ENCODE peak calls at places on chromosomes 6 and 20, in eight cellular contexts. L is AG10803, Z is kidney, S is uterus, R is brain microvascular endothelial cell, Y is mesothelial cell of epicardium, F is tibial nerve, U is coronary artery. X is an unnamed sample.

GRCh38 chr20:62485062-62485700 is 9.4 kb upstream of the GATA5 start:
- DNase-seq in L (peak), Z (no peak), S (peak), R (peak), Y (peak), F (no peak), U (no peak), X (no peak)

GRCh38 chr6:101477436-101477835 is 83.9 kb downstream of the GRIK2 start:
- DNase-seq in L (peak), Z (no peak), S (no peak), R (no peak), Y (no peak), F (no peak), U (no peak), X (no peak)

GRCh38 chr6:23305325-23305943 is 736.1 kb downstream of the HDGFL1 start:
- DNase-seq in L (no peak), Z (no peak), S (no peak), R (no peak), Y (no peak), F (no peak), U (no peak), X (no peak)

GRCh38 chr20:1336699-1337387 is 7.9 kb upstream of the SDCBP2 start:
- DNase-seq in L (peak), Z (peak), S (peak), R (no peak), Y (no peak), F (no peak), U (no peak), X (no peak)

GRCh38 chr6:89580997-89581666 is 57.4 kb downstream of the LYRM2 start:
- DNase-seq in L (no peak), Z (no peak), S (no peak), R (no peak), Y (no peak), F (no peak), U (no peak), X (no peak)

GRCh38 chr6:2658788-2659187 is 91.9 kb downstream of the MYLK4 start:
- DNase-seq in L (no peak), Z (no peak), S (no peak), R (no peak), Y (no peak), F (no peak), U (no peak), X (no peak)

GRCh38 chr6:123276439-123277045 is 280.5 kb downstream of the CLVS2 start:
- DNase-seq in L (no peak), Z (no peak), S (no peak), R (no peak), Y (no peak), F (no peak), U (no peak), X (no peak)

GRCh38 chr6:137681445-137682009 is 185.5 kb upstream of the TNFAIP3 start:
- DNase-seq in L (no peak), Z (no peak), S (no peak), R (no peak), Y (no peak), F (no peak), U (no peak), X (no peak)

GRCh38 chr6:117195728-117196127 is 69.6 kb upstream of the VGLL2 start:
- DNase-seq in L (no peak), Z (no peak), S (no peak), R (no peak), Y (no peak), F (no peak), U (no peak), X (no peak)

GRCh38 chr20:56433880-56434255 is 21.8 kb downstream of the CASS4 start:
- DNase-seq in L (peak), Z (no peak), S (no peak), R (peak), Y (no peak), F (no peak), U (no peak), X (no peak)

GRCh38 chr20:46356195-46357029 is 48.1 kb upstream of the CDH22 start:
- DNase-seq in L (no peak), Z (no peak), S (no peak), R (no peak), Y (no peak), F (no peak), U (no peak), X (no peak)

GRCh38 chr6:75196051-75196743 is 9.7 kb downstream of the COL12A1 start:
- DNase-seq in L (peak), Z (no peak), S (no peak), R (peak), Y (no peak), F (no peak), U (no peak), X (no peak)

GRCh38 chr6:153613719-153614455 is 425.2 kb upstream of the OPRM1 start:
- DNase-seq in L (no peak), Z (no peak), S (no peak), R (no peak), Y (no peak), F (no peak), U (no peak), X (no peak)

GRCh38 chr6:41645007-41645618 is 6.8 kb downstream of the MDFI start:
- DNase-seq in L (no peak), Z (peak), S (no peak), R (no peak), Y (no peak), F (no peak), U (no peak), X (no peak)

GRCh38 chr20:38805958-38806854 is 709 bp downstream of the PPP1R16B start:
- DNase-seq in L (no peak), Z (peak), S (no peak), R (no peak), Y (no peak), F (no peak), U (no peak), X (peak)

GRCh38 chr20:13336308-13337089 is 115.4 kb downstream of the ISM1 start:
- DNase-seq in L (no peak), Z (no peak), S (no peak), R (no peak), Y (no peak), F (no peak), U (no peak), X (no peak)

GRCh38 chr6:161922631-161923119 is 648.8 kb upstream of the AGPAT4 start:
- DNase-seq in L (peak), Z (no peak), S (no peak), R (peak), Y (no peak), F (peak), U (no peak), X (peak)

GRCh38 chr20:1341561-1342265 is 12.8 kb upstream of the SDCBP2 start:
- DNase-seq in L (peak), Z (no peak), S (no peak), R (peak), Y (no peak), F (no peak), U (no peak), X (no peak)

GRCh38 chr20:36575066-36575743 is 1.8 kb downstream of the TGIF2 start:
- DNase-seq in L (peak), Z (peak), S (peak), R (peak), Y (peak), F (peak), U (no peak), X (no peak)

GRCh38 chr20:36572701-36573102 is 695 bp upstream of the TGIF2 start:
- DNase-seq in L (peak), Z (no peak), S (no peak), R (peak), Y (no peak), F (no peak), U (no peak), X (peak)

GRCh38 chr20:36573798-36574277 is 441 bp downstream of the TGIF2 start:
- DNase-seq in L (no peak), Z (peak), S (peak), R (no peak), Y (peak), F (no peak), U (no peak), X (no peak)

GRCh38 chr20:36573103-36573797 is at the start of gene TGIF2:
- DNase-seq in L (peak), Z (peak), S (peak), R (peak), Y (peak), F (peak), U (peak), X (peak)

GRCh38 chr20:36574278-36575065 is 1.1 kb downstream of the TGIF2 start:
- DNase-seq in L (peak), Z (peak), S (peak), R (peak), Y (peak), F (no peak), U (peak), X (peak)
- TF ChIP-seq CTCF in L (no peak), Z (no peak), S (no peak), R (no peak), Y (no peak), F (no peak), U (no peak), X (no peak)

GRCh38 chr6:13012977-13013680 is 296.6 kb downstream of the PHACTR1 start:
- DNase-seq in L (no peak), Z (peak), S (no peak), R (no peak), Y (no peak), F (no peak), U (no peak), X (peak)
- TF ChIP-seq CTCF in L (no peak), Z (no peak), S (no peak), R (no peak), Y (no peak), F (no peak), U (no peak), X (no peak)

GRCh38 chr20:45094201-45094600 is 6.7 kb downstream of the KCNS1 start:
- DNase-seq in L (no peak), Z (no peak), S (no peak), R (no peak), Y (no peak), F (no peak), U (no peak), X (no peak)

GRCh38 chr20:45096781-45097180 is 4.1 kb downstream of the KCNS1 start:
- DNase-seq in L (no peak), Z (no peak), S (no peak), R (no peak), Y (no peak), F (no peak), U (no peak), X (no peak)

GRCh38 chr20:45094864-45095574 is 5.9 kb downstream of the KCNS1 start:
- DNase-seq in L (no peak), Z (no peak), S (no peak), R (no peak), Y (no peak), F (no peak), U (no peak), X (no peak)

GRCh38 chr20:45097485-45098095 is 3.3 kb downstream of the KCNS1 start:
- DNase-seq in L (peak), Z (no peak), S (no peak), R (no peak), Y (no peak), F (no peak), U (no peak), X (no peak)

DNA sequence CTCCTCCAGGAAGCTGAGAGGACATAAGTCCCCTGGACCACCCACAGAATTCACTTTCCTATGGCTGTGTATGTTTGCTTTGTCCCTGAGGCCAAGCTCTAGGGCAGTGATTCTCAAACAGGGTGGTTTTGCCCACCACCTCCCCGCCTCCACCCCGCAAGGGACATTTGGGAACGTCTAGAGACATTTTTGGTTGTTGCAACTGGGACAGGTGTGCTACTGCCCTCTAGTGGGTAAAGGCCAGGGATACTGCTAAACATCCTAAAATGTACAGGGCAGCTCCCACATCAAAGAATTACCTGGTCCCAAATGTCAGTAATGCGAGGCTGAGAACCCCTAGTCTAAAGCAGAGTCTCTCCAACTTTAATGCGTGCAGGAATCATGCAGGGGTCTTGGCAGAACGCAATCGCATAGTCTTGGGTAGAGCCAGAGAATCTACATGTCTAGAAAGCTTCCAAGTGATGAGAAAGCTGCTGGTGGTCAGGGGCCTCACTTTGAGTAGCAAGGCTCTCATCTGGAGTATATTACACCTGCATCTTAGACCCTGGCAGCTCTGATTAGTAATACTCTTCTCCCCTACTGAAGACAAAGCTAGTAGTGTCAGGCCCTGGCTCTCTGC is 5.1 kb downstream of the KCNS1 start:
- DNase-seq in L (peak), Z (no peak), S (peak), R (peak), Y (no peak), F (peak), U (no peak), X (peak)
- TF ChIP-seq CTCF in L (peak), Z (peak), S (peak), R (peak), Y (peak), F (peak), U (peak), X (peak)

GRCh38 chr20:40532103-40532502 is 156.9 kb downstream of the MAFB start:
- DNase-seq in L (no peak), Z (no peak), S (no peak), R (peak), Y (no peak), F (no peak), U (no peak), X (no peak)
- TF ChIP-seq CTCF in L (peak), Z (no peak), S (no peak), R (peak), Y (no peak), F (no peak), U (no peak), X (peak)

DNA sequence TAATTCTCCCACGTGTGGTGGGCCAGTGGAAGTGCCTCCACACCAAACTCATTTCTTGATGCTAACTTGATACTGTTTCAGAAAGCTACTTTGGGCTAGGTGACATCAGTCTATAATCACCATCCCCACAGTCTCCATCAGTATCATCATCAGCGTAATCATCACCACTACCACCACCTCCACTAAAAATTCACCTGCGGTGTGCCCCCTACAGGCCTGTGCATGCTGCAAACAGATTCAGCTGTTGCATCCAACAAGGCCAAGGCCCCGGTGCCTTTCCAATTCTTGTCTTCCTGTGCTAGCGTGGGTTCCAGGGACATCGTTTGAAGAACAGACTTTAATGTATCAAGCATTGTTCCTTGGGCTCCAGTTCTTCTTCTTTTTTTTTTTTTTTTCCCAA is 201.3 kb upstream of the EXOC2 start:
- DNase-seq in L (no peak), Z (no peak), S (no peak), R (no peak), Y (no peak), F (no peak), U (no peak), X (no peak)
- TF ChIP-seq CTCF in L (no peak), Z (peak), S (no peak), R (no peak), Y (no peak), F (no peak), U (no peak), X (no peak)

DNA sequence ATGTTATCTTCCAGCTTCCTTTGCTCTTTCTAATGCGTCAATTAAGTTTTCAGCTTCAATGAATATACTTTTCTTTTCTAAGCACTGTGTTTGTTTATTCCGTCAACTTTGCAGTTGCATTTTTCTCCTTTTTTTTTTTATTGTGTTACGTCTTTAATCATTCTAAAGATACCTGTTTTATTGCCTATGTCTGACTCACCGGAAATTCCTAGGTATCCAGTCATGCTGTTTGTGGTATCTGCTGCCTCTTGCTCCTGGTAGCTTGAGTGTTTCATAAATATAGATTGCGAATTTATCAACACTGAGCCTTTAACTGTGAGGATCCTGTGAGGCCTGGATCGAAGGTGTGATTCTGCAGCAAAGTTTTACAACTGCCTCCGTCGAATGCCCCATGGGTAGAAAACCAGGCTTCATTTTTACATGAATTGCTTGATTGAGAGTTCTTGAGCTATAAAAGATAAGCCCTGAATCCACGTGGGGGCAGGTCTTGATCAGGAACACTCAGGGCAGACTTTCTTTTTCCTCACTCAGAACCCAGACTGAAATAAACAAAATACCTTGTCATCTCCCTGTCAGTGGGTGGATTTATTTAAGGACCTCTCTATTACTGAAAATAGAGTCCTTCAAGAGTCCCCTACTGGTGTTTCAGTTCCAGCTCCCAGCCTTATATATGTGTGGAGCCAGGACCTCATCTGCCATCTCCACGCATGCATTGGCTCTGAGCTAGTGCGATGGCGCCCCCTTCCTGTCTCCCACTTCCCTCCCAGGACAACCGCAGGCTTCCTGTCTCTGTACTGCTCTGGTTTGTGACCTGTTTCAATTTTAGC is 60.1 kb upstream of the LRRC1 start:
- DNase-seq in L (peak), Z (no peak), S (no peak), R (peak), Y (no peak), F (no peak), U (no peak), X (peak)
- TF ChIP-seq CTCF in L (peak), Z (peak), S (no peak), R (peak), Y (no peak), F (no peak), U (no peak), X (peak)

GRCh38 chr6:159168536-159169192 is 536 bp upstream of the FNDC1 start:
- DNase-seq in L (peak), Z (peak), S (peak), R (peak), Y (no peak), F (peak), U (no peak), X (peak)
- TF ChIP-seq CTCF in L (peak), Z (no peak), S (peak), R (peak), Y (no peak), F (no peak), U (peak), X (peak)

GRCh38 chr20:32515631-32516101 is 69.5 kb downstream of the NOL4L start:
- DNase-seq in L (no peak), Z (peak), S (no peak), R (no peak), Y (no peak), F (no peak), U (no peak), X (no peak)
- TF ChIP-seq CTCF in L (no peak), Z (no peak), S (no peak), R (no peak), Y (no peak), F (no peak), U (no peak), X (no peak)